ENCODE peak calls at places on chromosomes 13 and 19, in nine cellular contexts. T is NAMALWA; E is Right ventricle myocardium superior; D is NCI-H2029; U is HTR-8/SVneo; G is stimulated activated CD4-positive, alpha-beta T cell treated with anti-CD3 and anti-CD28 coated beads, Interleukin-2, amount 100 ng/mL, for 48 hours; R is CD8-positive, alpha-beta T cell; X is T-cell; S is stimulated activated CD8-positive, alpha-beta memory T cell treated with anti-CD3 and anti-CD28 coated beads, Interleukin-2, amount 100 ng/mL, for 1 hour. Y is an unnamed sample.

GRCh38 chr13:93859666-93860065 is 619.8 kb downstream of the DCT start:
- DNase-seq in T (no peak), E (no peak), D (no peak), U (no peak), G (no peak), R (no peak), X (no peak), S (no peak), Y (no peak)

GRCh38 chr13:106178816-106179215 is 356.6 kb downstream of the EFNB2 start:
- DNase-seq in T (no peak), E (no peak), D (no peak), U (no peak), G (no peak), R (no peak), X (no peak), S (no peak), Y (no peak)

GRCh38 chr13:44493213-44493812 is 82.8 kb downstream of the TSC22D1 start:
- DNase-seq in T (no peak), E (no peak), D (no peak), U (no peak), G (no peak), R (no peak), X (no peak), S (no peak), Y (no peak)

GRCh38 chr19:50779504-50780457 is 9.5 kb downstream of the GPR32 start:
- DNase-seq in T (peak; percentile 59), E (no peak), D (no peak), U (no peak), G (no peak), R (no peak), X (no peak), S (no peak), Y (no peak)

GRCh38 chr19:30882411-30883005 is 466.7 kb downstream of the TSHZ3 start:
- DNase-seq in T (no peak), E (no peak), D (no peak), U (no peak), G (no peak), R (no peak), X (no peak), S (no peak), Y (no peak)

GRCh38 chr19:48499352-48500090 is 12.1 kb downstream of the LMTK3 start:
- DNase-seq in T (no peak), E (no peak), D (no peak), U (no peak), G (no peak), R (no peak), X (no peak), S (no peak), Y (no peak)

GRCh38 chr19:55216461-55217198 is 7.3 kb upstream of the PTPRH start:
- DNase-seq in T (peak; percentile 45), E (peak; percentile 89), D (peak; percentile 98), U (peak; percentile 97), G (peak; percentile 52), R (peak; percentile 15), X (no peak), S (no peak), Y (peak; percentile 34)

GRCh38 chr19:30236006-30236405 is 136.2 kb upstream of the ZNF536 start:
- DNase-seq in T (no peak), E (no peak), D (no peak), U (no peak), G (no peak), R (no peak), X (no peak), S (no peak), Y (no peak)

GRCh38 chr19:40588110-40588854 is 11.6 kb downstream of the SHKBP1 start:
- DNase-seq in T (no peak), E (no peak), D (no peak), U (peak; percentile 44), G (no peak), R (no peak), X (no peak), S (no peak), Y (no peak)

GRCh38 chr19:47107201-47107952 is 6.2 kb downstream of the ZC3H4 start:
- DNase-seq in T (no peak), E (no peak), D (no peak), U (no peak), G (no peak), R (peak; percentile 29), X (no peak), S (no peak), Y (no peak)

GRCh38 chr19:4575267-4575793 is 15.8 kb upstream of the SEMA6B start:
- DNase-seq in T (no peak), E (peak; percentile 77), D (no peak), U (peak; percentile 92), G (no peak), R (no peak), X (no peak), S (no peak), Y (no peak)

GRCh38 chr19:23283925-23284324 is 33.7 kb upstream of the ZNF724 start:
- DNase-seq in T (peak; percentile 85), E (no peak), D (peak; percentile 14), U (peak; percentile 13), G (peak; percentile 58), R (peak; percentile 38), X (peak; percentile 12), S (peak; percentile 28), Y (no peak)

GRCh38 chr19:38850976-38851621 is 1.3 kb upstream of the HNRNPL start:
- DNase-seq in T (no peak), E (peak; percentile 57), D (no peak), U (no peak), G (no peak), R (no peak), X (no peak), S (no peak), Y (no peak)

GRCh38 chr13:113883314-113883811 is 19.5 kb upstream of the GAS6 start:
- DNase-seq in T (no peak), E (no peak), D (no peak), U (no peak), G (no peak), R (no peak), X (no peak), S (no peak), Y (no peak)

Y was measured in thoracic aorta.